ENCODE peak calls at places on chromosomes 11 and 22, in ten cellular contexts. S, X, R, C, H, Y, E, W, I and G are unnamed samples.
A peak's percentile ranks its signal among the peaks of the same experiment; 100 is the strongest.

GRCh38 chr11:73189315-73189714 is 28.8 kb upstream of the P2RY2 start:
- DNase-seq in Y (no peak), I (no peak), R (no peak), C (no peak), X (no peak), E (no peak), W (no peak), H (no peak), S (peak; percentile 51), G (no peak)

GRCh38 chr11:105202844-105203548 is 63.4 kb upstream of the CARD18 start:
- DNase-seq in C (no peak), H (no peak), Y (no peak), X (no peak), E (no peak), I (no peak), R (peak; percentile 44), W (no peak), S (no peak), G (no peak)

GRCh38 chr11:44066732-44067131 is 662 bp downstream of the ACCS start:
- DNase-seq in I (no peak), E (peak; percentile 65), X (peak; percentile 69), W (no peak), S (no peak), C (peak; percentile 9), Y (no peak), H (no peak), R (peak; percentile 46), G (peak; percentile 80)

GRCh38 chr11:125253795-125254525 is 89.4 kb downstream of the PKNOX2 start:
- DNase-seq in H (no peak), W (no peak), C (no peak), R (no peak), I (no peak), E (peak; percentile 24), Y (no peak), S (no peak), X (no peak), G (no peak)

GRCh38 chr11:97860237-97860636 is 1160.5 kb upstream of the CNTN5 start:
- DNase-seq in X (no peak), E (peak; percentile 3), S (no peak), W (no peak), Y (no peak), C (no peak), H (no peak), R (no peak), I (no peak), G (peak; percentile 4)

GRCh38 chr11:70243912-70244652 is 26.4 kb upstream of the PPFIA1 start:
- DNase-seq in E (no peak), S (no peak), W (no peak), C (no peak), Y (no peak), X (no peak), H (no peak), R (peak; percentile 24), I (peak; percentile 20), G (peak; percentile 44)

GRCh38 chr11:57387284-57388030 is 3.0 kb downstream of the PRG2 start:
- DNase-seq in E (no peak), I (no peak), W (no peak), S (no peak), X (no peak), H (no peak), R (peak; percentile 25), Y (peak; percentile 47), C (no peak), G (peak; percentile 17)

GRCh38 chr11:76788661-76789442 is 5.7 kb downstream of the TSKU start:
- DNase-seq in C (peak; percentile 93), E (no peak), S (peak; percentile 75), W (no peak), H (peak; percentile 11), I (no peak), Y (no peak), R (no peak), X (no peak), G (no peak)

GRCh38 chr11:107951105-107951504 is 22.9 kb downstream of the RAB39A start:
- DNase-seq in I (no peak), R (no peak), Y (no peak), W (no peak), E (no peak), X (no peak), S (no peak), H (no peak), C (no peak), G (no peak)

GRCh38 chr11:123034587-123034986 is 27.3 kb downstream of the HSPA8 start:
- DNase-seq in I (no peak), W (no peak), E (no peak), Y (no peak), S (no peak), R (no peak), H (no peak), C (no peak), X (no peak), G (no peak)

GRCh38 chr22:41576877-41577276 is 12.8 kb downstream of the PMM1 start:
- DNase-seq in Y (peak; percentile 62), R (peak; percentile 72), H (peak; percentile 83), X (peak; percentile 52), W (no peak), C (no peak), E (peak; percentile 59), S (peak; percentile 67), I (peak; percentile 72), G (peak; percentile 41)

GRCh38 chr11:28448186-28448585 is 340.0 kb downstream of the METTL15 start:
- DNase-seq in H (no peak), I (no peak), R (peak; percentile 2), S (no peak), C (no peak), E (no peak), W (no peak), Y (no peak), X (peak; percentile 21), G (no peak)
- H3K4me3 ChIP-seq in H (no peak overlapping the region), I (no peak overlapping the region), R (no peak overlapping the region), S (no peak overlapping the region), C (no peak overlapping the region), E (no peak overlapping the region), W (no peak overlapping the region), Y (no peak overlapping the region), X (no peak overlapping the region), G (no peak overlapping the region)

DNA sequence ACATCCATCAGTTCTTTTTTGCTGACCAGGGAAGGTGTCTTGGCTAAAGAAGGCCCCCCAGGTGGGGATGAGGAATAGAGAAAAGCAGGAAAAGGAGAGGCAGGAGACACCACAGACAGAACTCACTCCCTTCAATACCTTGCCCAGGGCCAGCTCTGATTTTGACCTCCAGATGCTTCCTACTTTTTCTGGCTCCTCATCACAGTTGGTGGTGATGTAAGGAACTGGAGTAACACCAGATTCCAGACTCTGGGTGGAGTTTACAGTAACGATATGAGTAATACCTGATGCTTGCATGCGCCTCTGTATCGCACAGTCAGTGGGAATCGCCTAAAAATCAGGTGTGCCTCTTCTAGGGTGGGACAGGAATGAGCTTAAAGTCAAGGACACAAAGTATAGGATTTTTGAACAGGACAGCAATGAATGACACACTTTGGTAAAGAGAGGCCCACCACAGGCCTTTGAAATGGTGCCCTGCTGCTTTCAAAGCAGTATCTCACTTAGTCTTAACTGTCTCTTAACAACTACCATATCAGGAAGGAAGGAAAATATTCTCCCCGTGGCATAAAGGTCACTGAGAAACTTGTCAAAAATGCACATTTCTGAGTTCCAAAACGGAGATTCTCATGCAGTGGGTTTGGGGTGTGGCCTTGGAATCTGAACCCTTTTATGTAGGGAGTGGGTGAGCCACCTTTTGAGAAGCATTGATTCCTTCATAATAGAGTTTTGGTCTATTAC is 140.8 kb downstream of the SNX19 start:
- DNase-seq in Y (no peak), S (no peak), H (no peak), E (peak; percentile 91), W (no peak), R (peak; percentile 35), X (peak; percentile 70), I (no peak), C (no peak), G (peak; percentile 88)
- TF ChIP-seq CTCF in Y (no peak), S (no peak), H (no peak), E (no peak), W (no peak), R (no peak), X (no peak), I (no peak), C (no peak), G (no peak)

GRCh38 chr11:58527429-58527828 is 19.5 kb upstream of the OR5B21 start:
- DNase-seq in S (no peak), C (no peak), I (no peak), Y (no peak), E (no peak), H (no peak), W (no peak), R (no peak), X (no peak), G (no peak)

GRCh38 chr11:58530236-58530635 is 22.3 kb upstream of the OR5B21 start:
- DNase-seq in S (no peak), H (no peak), I (no peak), X (no peak), C (no peak), R (no peak), E (no peak), W (peak; percentile 41), Y (no peak), G (no peak)

GRCh38 chr11:58524232-58525036 is 16.5 kb upstream of the OR5B21 start:
- DNase-seq in I (peak; percentile 62), Y (peak; percentile 46), E (peak; percentile 86), S (peak; percentile 57), C (peak; percentile 49), W (peak; percentile 40), H (peak; percentile 50), R (peak; percentile 85), X (peak; percentile 89), G (peak; percentile 94)

DNA sequence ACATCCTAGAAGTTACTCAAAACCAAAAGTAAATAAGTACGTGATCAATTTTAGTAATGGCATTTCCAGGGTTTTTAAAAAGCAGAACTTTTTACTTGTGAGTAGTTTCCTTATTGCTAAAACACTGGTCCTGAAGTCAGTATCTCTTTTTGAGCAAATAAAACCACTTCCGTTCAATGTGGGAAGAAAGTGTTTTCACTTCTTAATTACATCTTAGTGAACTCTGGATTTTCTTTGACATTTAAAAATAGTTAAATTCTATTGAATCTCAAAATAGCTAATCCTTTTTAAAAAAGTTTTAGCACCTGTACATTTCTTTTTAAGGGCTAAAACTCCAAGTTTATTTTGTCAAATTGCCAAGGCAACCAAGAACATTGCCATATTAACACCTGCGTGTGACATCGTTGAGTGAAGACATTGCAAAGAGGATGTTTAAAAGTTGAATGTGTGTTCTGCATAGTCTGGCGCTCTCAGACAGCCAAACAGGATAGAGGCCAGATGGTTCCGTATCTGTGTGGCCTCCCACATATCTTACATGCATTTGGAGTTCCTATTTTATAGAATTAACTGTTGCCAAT is 17.2 kb upstream of the OR5B21 start:
- DNase-seq in W (no peak), Y (no peak), E (peak; percentile 12), I (no peak), S (no peak), R (no peak), X (no peak), C (no peak), H (no peak), G (no peak)
- H3K4me3 ChIP-seq in W (peak overlapping the region; percentile 24), Y (no peak overlapping the region), E (no peak overlapping the region), I (no peak overlapping the region), S (no peak overlapping the region), R (no peak overlapping the region), X (no peak overlapping the region), C (no peak overlapping the region), H (no peak overlapping the region), G (no peak overlapping the region)

GRCh38 chr11:116991491-116991890 is 106.7 kb downstream of the SIK3 start:
- DNase-seq in Y (no peak), C (no peak), S (no peak), X (no peak), H (no peak), I (no peak), E (no peak), W (no peak), R (no peak), G (no peak)
- TF ChIP-seq CTCF in Y (no peak), C (no peak), S (no peak), X (no peak), H (no peak), I (no peak), E (no peak), W (no peak), R (no peak), G (no peak)